ENCODE peak calls at places on chromosomes 5 and 9, in five cellular contexts. Y is A549, G is HepG2, D is K562, L is GM12878. I is an unnamed sample.

GRCh38 chr9:88387035-88387732 is 1.1 kb upstream of the SPIN1 start:
- DNase-seq in Y (peak), G (peak), D (peak), L (no peak), I (no peak)

GRCh38 chr5:125298711-125299379 is 552.4 kb upstream of the ZNF608 start:
- DNase-seq in Y (no peak), G (no peak), D (no peak), L (no peak), I (no peak)

GRCh38 chr5:19547640-19548039 is 440.4 kb downstream of the CDH18 start:
- DNase-seq in Y (no peak), G (no peak), D (no peak), L (no peak), I (no peak)

GRCh38 chr9:87597710-87598200 is 100.1 kb downstream of the DAPK1 start:
- DNase-seq in Y (no peak), G (no peak), D (no peak), L (no peak), I (no peak)

GRCh38 chr9:1100945-1101344 is 50.8 kb downstream of the DMRT2 start:
- DNase-seq in Y (no peak), G (peak), D (no peak), L (no peak), I (peak)

GRCh38 chr5:125683669-125684068 is 739.5 kb upstream of the GRAMD2B start:
- DNase-seq in Y (no peak), G (no peak), D (no peak), L (no peak), I (no peak)

GRCh38 chr5:103362211-103362610 is 103.6 kb downstream of the MACIR start:
- DNase-seq in Y (no peak), G (no peak), D (no peak), L (no peak), I (no peak)

GRCh38 chr9:12640021-12640587 is 53.1 kb upstream of the TYRP1 start:
- DNase-seq in Y (peak), G (peak), D (no peak), L (no peak), I (no peak)

GRCh38 chr5:111626473-111627166 is 114.3 kb upstream of the STARD4 start:
- DNase-seq in Y (no peak), G (no peak), D (no peak), L (no peak), I (peak)

GRCh38 chr5:145834917-145835838 is at the start of gene PRELID2:
- DNase-seq in Y (peak), G (peak), D (peak), L (peak), I (peak)

GRCh38 chr9:69798737-69799136 is 21.9 kb upstream of the CFAP95 start:
- DNase-seq in Y (no peak), G (peak), D (no peak), L (no peak), I (no peak)

GRCh38 chr9:79939819-79940218 is 368.1 kb downstream of the TLE4 start:
- DNase-seq in Y (peak), G (no peak), D (no peak), L (no peak), I (no peak)

GRCh38 chr5:71586052-71586940 is 844 bp upstream of the MCCC2 start:
- DNase-seq in Y (no peak), G (peak), D (peak), L (peak), I (no peak)

GRCh38 chr5:168468836-168469235 is 17.4 kb upstream of the RARS1 start:
- DNase-seq in Y (no peak), G (no peak), D (no peak), L (no peak), I (no peak)

GRCh38 chr9:69246629-69247028 is 72.6 kb downstream of the TJP2 start:
- DNase-seq in Y (no peak), G (no peak), D (no peak), L (no peak), I (no peak)

GRCh38 chr5:128304121-128304520 is 220.6 kb downstream of the SLC12A2 start:
- DNase-seq in Y (no peak), G (no peak), D (no peak), L (no peak), I (no peak)

GRCh38 chr9:137167752-137168574 is 1.9 kb downstream of the LRRC26 start:
- DNase-seq in Y (no peak), G (no peak), D (peak), L (no peak), I (peak)

GRCh38 chr5:547086-547924 is 23.1 kb upstream of the SLC9A3 start:
- DNase-seq in Y (no peak), G (no peak), D (no peak), L (no peak), I (peak)

GRCh38 chr5:39547548-39548154 is 122.9 kb upstream of the DAB2 start:
- DNase-seq in Y (peak), G (peak), D (peak), L (no peak), I (no peak)

GRCh38 chr9:138049085-138049778 is 171.7 kb downstream of the CACNA1B start:
- DNase-seq in Y (no peak), G (no peak), D (no peak), L (no peak), I (no peak)

GRCh38 chr9:130183133-130183762 is 11.0 kb downstream of the NCS1 start:
- DNase-seq in Y (peak), G (peak), D (no peak), L (no peak), I (no peak)

GRCh38 chr5:133744909-133745308 is 132.6 kb upstream of the FSTL4 start:
- DNase-seq in Y (no peak), G (no peak), D (no peak), L (no peak), I (no peak)

GRCh38 chr9:89278997-89279739 is 31.8 kb upstream of the CKS2 start:
- DNase-seq in Y (peak), G (peak), D (no peak), L (no peak), I (no peak)

GRCh38 chr5:58453326-58453725 is 6.6 kb downstream of the PLK2 start:
- DNase-seq in Y (no peak), G (no peak), D (no peak), L (no peak), I (no peak)

GRCh38 chr5:59999056-59999455 is 105.5 kb upstream of the PDE4D start:
- DNase-seq in Y (no peak), G (no peak), D (no peak), L (no peak), I (no peak)

GRCh38 chr5:127396490-127397155 is 106.0 kb downstream of the MEGF10 start:
- DNase-seq in Y (no peak), G (no peak), D (no peak), L (no peak), I (no peak)

GRCh38 chr5:145510324-145510723 is 324.8 kb downstream of the PRELID2 start:
- DNase-seq in Y (no peak), G (no peak), D (no peak), L (no peak), I (no peak)

GRCh38 chr5:136992796-136993489 is 506.2 kb downstream of the SPOCK1 start:
- DNase-seq in Y (no peak), G (no peak), D (no peak), L (no peak), I (no peak)

DNA sequence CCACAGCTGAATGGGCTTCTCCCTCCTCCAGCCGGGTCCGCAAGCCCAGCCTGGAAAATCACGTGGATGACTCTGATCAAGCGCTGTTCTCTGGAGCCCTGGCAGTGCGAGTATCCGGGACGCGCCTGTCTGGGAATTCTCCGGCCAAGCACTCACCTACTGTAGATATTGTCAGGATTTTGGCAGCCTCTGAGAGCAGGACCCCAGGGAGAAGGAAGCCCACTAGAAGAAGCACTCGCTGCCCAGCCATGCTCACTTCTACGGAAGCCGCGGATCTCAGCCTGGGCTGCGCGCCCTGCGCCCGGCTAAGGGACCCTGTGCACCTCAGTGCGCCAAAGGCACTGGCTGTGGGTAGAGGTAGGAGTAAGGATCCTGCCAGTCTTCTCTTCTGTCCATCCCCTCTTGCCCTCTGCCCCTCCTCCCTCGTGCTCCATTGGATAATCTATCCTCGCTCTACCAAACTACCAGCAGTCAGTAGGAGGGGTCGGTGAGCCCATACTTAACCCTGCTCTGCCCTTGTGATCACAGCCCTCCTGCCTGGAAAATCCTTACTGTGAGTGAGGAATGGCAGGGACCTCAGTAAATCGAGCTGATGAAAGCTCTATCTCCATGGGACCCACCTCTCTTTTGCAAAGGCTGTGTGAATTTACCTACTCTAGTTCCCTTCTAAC is at the start of gene UGT3A2:
- DNase-seq in Y (no peak), G (no peak), D (no peak), L (no peak), I (peak)
- TF ChIP-seq ESRRA in Y (no peak), G (no peak), D (no peak), L (no peak), I (peak)

DNA sequence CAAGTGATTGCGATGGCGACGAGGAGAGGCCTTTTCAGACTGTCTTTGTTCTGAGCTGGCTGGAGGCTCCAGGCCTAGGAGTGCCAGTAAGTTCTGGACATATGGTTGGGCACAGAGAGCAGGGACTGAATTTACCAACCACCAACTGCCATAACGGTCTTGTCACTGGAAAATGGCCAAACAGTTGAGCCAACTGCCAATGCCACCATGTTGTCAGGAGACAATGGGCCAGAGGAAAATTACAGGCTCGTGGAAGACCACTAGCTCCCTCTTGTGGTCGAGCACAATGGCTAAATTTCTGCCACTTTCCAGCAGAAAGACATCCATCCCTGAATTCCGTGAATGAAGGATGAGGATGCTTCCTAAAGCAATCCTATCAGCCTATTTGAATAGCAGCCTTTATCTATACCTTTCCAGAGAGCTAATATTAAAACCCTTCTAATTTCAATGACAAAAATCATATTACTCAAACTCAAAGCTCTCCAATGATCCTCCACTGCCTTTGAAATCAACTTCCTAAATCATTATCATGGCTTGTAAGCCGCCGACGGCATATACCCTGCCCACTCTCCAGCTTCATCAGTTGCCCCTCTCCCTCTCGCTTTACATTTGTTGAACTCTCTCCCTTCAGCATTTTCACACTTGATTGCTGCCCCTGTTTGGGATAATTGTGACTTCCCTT is 66.9 kb upstream of the GLIS3 start:
- DNase-seq in Y (peak), G (peak), D (peak), L (no peak), I (peak)
- TF ChIP-seq USF2 in Y (no peak), G (no peak), D (no peak), L (no peak), I (no peak)

GRCh38 chr5:10672285-10673044 is 88.6 kb downstream of the DAP start:
- DNase-seq in Y (no peak), G (no peak), D (no peak), L (no peak), I (no peak)

GRCh38 chr5:10673407-10673806 is 87.6 kb downstream of the DAP start:
- DNase-seq in Y (no peak), G (no peak), D (no peak), L (no peak), I (no peak)

GRCh38 chr5:10668697-10669096 is 92.3 kb downstream of the DAP start:
- DNase-seq in Y (no peak), G (no peak), D (no peak), L (no peak), I (no peak)

GRCh38 chr5:10669983-10670382 is 91.1 kb downstream of the DAP start:
- DNase-seq in Y (no peak), G (no peak), D (no peak), L (no peak), I (no peak)

GRCh38 chr5:10671041-10672008 is 89.7 kb downstream of the DAP start:
- DNase-seq in Y (no peak), G (no peak), D (no peak), L (no peak), I (no peak)
- TF ChIP-seq ESRRA in Y (no peak), G (no peak), D (no peak), L (no peak), I (no peak)

GRCh38 chr9:134320916-134321570 is 5.2 kb upstream of the RXRA start:
- DNase-seq in Y (no peak), G (peak), D (no peak), L (no peak), I (no peak)

GRCh38 chr9:134320195-134320885 is 5.9 kb upstream of the RXRA start:
- DNase-seq in Y (no peak), G (no peak), D (no peak), L (no peak), I (no peak)

GRCh38 chr9:134318481-134318891 is 7.8 kb upstream of the RXRA start:
- DNase-seq in Y (no peak), G (no peak), D (no peak), L (no peak), I (no peak)

GRCh38 chr9:134318941-134319305 is 7.3 kb upstream of the RXRA start:
- DNase-seq in Y (no peak), G (no peak), D (no peak), L (no peak), I (no peak)

GRCh38 chr9:134319306-134320194 is 6.7 kb upstream of the RXRA start:
- DNase-seq in Y (no peak), G (no peak), D (no peak), L (no peak), I (no peak)
- TF ChIP-seq USF2 in Y (no peak), G (no peak), D (no peak), L (no peak), I (no peak)

DNA sequence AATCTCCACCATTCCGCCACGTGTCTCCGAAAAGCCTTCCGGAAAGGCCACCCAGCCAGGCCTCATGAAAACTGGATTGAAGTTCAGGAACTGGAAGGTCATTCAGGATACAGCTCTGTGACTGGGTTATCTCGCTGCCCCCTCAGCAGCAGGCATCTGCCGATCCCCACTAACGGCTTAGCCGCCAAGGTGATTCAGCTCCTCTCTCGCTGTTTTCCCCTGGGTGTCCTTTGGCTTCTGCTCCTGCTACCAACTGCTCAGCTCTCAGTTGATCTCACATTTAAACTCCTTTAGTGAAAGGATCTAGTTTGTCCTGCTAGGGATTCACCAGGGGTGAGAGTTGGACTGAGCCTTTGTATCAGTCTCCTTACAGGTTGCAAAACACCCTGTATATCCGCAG is 2.2 kb upstream of the GDNF start:
- DNase-seq in Y (no peak), G (no peak), D (no peak), L (no peak), I (no peak)
- TF ChIP-seq ESRRA in Y (no peak), G (no peak), D (no peak), L (no peak), I (no peak)

I was measured in WTC11.